ENCODE peak calls at places on chromosomes 6 and 20, in six cellular contexts. E is A549, D is HepG2, K is K562, F is GM12878, U is H1. O is an unnamed sample.

GRCh38 chr6:12645941-12646340 is 70.6 kb upstream of the PHACTR1 start:
- DNase-seq in U (no peak), K (no peak), D (no peak), F (no peak), E (no peak), O (no peak)

GRCh38 chr20:62837790-62838458 is 21.1 kb downstream of the COL9A3 start:
- DNase-seq in F (no peak), D (peak), K (no peak), E (no peak), U (no peak), O (peak)

GRCh38 chr6:83592770-83593394 is 80.5 kb downstream of the PRSS35 start:
- DNase-seq in F (peak), K (peak), D (peak), E (peak), U (peak), O (peak)

GRCh38 chr6:69668916-69669315 is 127.9 kb downstream of the LMBRD1 start:
- DNase-seq in E (no peak), D (no peak), F (no peak), K (no peak), U (no peak), O (peak)

GRCh38 chr20:22977047-22977785 is 57.9 kb upstream of the SSTR4 start:
- DNase-seq in E (no peak), K (no peak), F (no peak), D (no peak), U (no peak), O (no peak)

GRCh38 chr6:129516005-129516404 is 194.0 kb downstream of the ARHGAP18 start:
- DNase-seq in K (no peak), E (no peak), D (no peak), F (no peak), U (no peak), O (no peak)

GRCh38 chr6:32449088-32449736 is 9.5 kb downstream of the HLA-DRA start:
- DNase-seq in E (no peak), F (no peak), U (no peak), D (no peak), K (no peak), O (no peak)

GRCh38 chr6:15036690-15037245 is 209.1 kb upstream of the JARID2 start:
- DNase-seq in K (peak), E (no peak), D (peak), U (no peak), F (no peak), O (peak)

GRCh38 chr6:47743744-47744143 is 38.1 kb upstream of the OPN5 start:
- DNase-seq in E (no peak), U (no peak), F (no peak), D (no peak), K (no peak), O (no peak)

GRCh38 chr20:58775371-58775770 is 75.3 kb downstream of the GNAS-AS1 start:
- DNase-seq in F (no peak), U (no peak), E (no peak), D (no peak), K (no peak), O (no peak)

GRCh38 chr6:33963351-33963750 is 159.5 kb upstream of the MLN start:
- DNase-seq in U (no peak), D (no peak), F (no peak), K (no peak), E (no peak), O (no peak)

GRCh38 chr6:45663181-45664180 is 285.7 kb upstream of the SUPT3H start:
- DNase-seq in D (no peak), K (no peak), F (no peak), U (no peak), E (no peak), O (no peak)

GRCh38 chr6:110518281-110518623 is 41.8 kb upstream of the SLC22A16 start:
- DNase-seq in D (peak), F (no peak), E (peak), U (no peak), K (no peak), O (peak)

GRCh38 chr6:168274046-168274952 is 45.3 kb downstream of the DACT2 start:
- DNase-seq in D (peak), E (peak), F (no peak), U (no peak), K (peak), O (no peak)

GRCh38 chr6:36688534-36689075 is 9.0 kb upstream of the RAB44 start:
- DNase-seq in U (no peak), D (no peak), E (no peak), K (no peak), F (no peak), O (no peak)

GRCh38 chr20:38727602-38728236 is 3.4 kb downstream of the SLC32A1 start:
- DNase-seq in E (no peak), U (no peak), K (no peak), F (no peak), D (no peak), O (no peak)

DNA sequence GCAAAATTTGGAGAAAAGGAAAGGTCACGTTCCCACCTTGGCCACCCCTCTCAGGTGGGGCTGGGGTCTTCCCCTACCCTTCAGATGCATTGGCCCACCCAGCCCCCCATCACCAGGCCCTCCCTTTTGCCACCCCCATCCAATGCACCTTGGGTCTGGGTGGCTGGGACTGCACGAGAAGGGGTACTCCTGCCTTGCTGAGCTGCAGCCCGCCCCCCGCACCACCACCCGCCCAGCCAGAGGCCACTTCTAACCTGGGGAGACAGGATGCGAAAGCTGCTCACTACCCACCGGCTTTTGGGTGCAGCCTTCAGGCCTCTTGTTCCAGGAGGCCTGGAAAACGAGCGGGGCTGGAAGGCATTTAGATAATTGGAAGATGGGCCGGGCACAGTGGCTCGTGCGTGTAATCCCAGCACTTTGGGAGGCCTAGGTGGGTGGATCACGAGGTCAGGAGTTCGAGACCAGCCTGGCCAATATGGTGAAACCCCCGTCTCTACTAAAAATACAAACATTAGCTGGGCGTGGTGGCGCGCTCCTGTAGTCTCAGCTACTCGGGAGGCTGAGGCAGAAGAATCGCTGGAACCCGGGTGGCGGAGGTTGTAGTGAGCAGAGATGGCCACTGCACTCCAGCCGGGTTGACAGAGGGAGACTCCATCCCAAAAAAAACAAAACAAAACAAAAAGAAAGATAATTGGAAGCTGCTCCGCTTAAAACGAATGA is 1.2 kb upstream of the CDC25B start:
- DNase-seq in K (no peak), U (no peak), E (no peak), D (no peak), F (no peak), O (peak)
- H3K4me3 ChIP-seq in K (no peak), U (peak), E (peak), D (no peak), F (peak), O (peak)

DNA sequence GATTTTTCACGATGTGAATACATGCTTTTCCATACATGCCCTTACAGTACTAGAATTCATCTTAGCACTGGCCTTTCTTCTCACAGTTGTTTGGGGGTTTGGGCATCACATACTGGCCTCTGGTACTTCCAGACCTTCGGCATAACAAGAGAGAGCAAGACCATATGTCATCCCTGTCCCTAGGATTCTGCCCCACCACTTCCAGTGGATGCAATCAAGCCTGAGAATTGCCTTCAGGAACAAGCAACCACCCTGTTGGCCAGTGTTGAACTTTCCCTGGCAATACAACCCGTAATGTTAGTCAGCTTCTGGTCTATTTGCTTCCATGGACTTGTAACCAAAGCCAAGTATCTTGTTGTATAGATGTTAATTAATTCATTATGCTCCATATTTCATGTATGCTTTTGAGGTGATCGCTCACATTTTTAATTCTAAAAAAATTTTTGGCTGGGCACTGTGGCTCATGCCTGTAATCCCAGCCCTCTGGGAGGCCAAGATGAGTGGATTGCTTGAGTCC is 15.4 kb upstream of the SLPI start:
- DNase-seq in D (no peak), F (no peak), U (no peak), E (no peak), K (no peak), O (no peak)
- TF ChIP-seq CHD2 in D (no peak), F (no peak), U (no peak), E (no peak), K (no peak), O (no peak)

DNA sequence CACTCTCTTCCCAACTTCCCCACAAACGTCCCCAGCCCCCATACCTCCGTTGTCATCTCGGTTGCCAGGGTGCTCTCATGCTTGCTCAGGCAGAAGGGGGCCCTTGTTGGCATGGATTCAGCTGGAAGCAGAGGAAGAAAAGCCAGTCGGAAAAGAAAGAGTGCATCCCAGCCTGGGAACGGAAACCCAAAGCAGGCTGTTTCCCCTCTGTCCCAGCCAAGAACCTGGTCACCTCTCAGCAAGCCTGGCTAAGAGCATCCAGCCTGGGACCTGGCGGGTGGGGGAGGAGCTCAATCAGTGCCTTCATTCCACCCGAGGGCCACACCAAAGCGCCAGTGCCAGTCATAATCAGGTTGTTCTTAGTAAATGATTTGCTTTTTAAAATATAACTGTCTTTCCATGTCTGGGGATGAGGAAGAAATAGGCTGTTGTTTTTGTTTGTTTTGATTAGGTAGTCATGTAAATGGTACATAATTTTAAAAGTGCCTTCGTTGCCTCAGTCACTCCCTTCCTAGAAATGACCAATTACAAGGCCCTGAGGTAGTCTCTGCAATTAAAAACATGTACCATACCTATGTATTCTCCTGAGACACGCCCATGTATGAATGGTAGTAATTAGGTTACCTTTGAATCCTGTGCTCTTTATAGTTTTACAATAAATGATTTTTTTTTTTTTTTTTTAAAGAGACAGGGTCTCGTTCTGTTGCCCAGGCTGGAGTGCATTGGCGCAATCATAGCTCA is 21.1 kb downstream of the CHMP4B start:
- DNase-seq in D (no peak), K (no peak), E (no peak), F (no peak), U (no peak), O (no peak)
- H3K4me3 ChIP-seq in D (no peak), K (no peak), E (no peak), F (no peak), U (no peak), O (no peak)

GRCh38 chr6:138429731-138430130 is 25.7 kb downstream of the HEBP2 start:
- DNase-seq in K (no peak), D (no peak), U (no peak), E (no peak), F (no peak), O (no peak)
- TF ChIP-seq CHD2 in K (no peak), D (no peak), U (no peak), E (no peak), F (no peak), O (no peak)

GRCh38 chr6:157717266-157717870 is 105.7 kb upstream of the SNX9 start:
- DNase-seq in K (no peak), U (no peak), D (no peak), F (no peak), E (no peak), O (no peak)
- H3K4me3 ChIP-seq in K (no peak), U (no peak), D (peak), F (no peak), E (no peak), O (no peak)

GRCh38 chr6:107695061-107695715 is 128.9 kb downstream of the SCML4 start:
- DNase-seq in E (no peak), U (no peak), K (no peak), F (no peak), D (no peak), O (no peak)
- TF ChIP-seq CHD2 in E (no peak), U (no peak), K (no peak), F (no peak), D (no peak), O (no peak)

GRCh38 chr6:136782021-136782770 is 10.1 kb downstream of the MAP3K5 start:
- DNase-seq in F (no peak), U (no peak), D (no peak), K (no peak), E (no peak), O (no peak)

GRCh38 chr6:136783495-136784270 is 8.6 kb downstream of the MAP3K5 start:
- DNase-seq in E (no peak), D (no peak), U (no peak), F (no peak), K (peak), O (no peak)

GRCh38 chr6:136784910-136785746 is 7.1 kb downstream of the MAP3K5 start:
- DNase-seq in K (no peak), D (no peak), U (no peak), E (no peak), F (no peak), O (no peak)

GRCh38 chr6:136783021-136783420 is 9.3 kb downstream of the MAP3K5 start:
- DNase-seq in E (no peak), K (no peak), F (no peak), U (no peak), D (no peak), O (no peak)

DNA sequence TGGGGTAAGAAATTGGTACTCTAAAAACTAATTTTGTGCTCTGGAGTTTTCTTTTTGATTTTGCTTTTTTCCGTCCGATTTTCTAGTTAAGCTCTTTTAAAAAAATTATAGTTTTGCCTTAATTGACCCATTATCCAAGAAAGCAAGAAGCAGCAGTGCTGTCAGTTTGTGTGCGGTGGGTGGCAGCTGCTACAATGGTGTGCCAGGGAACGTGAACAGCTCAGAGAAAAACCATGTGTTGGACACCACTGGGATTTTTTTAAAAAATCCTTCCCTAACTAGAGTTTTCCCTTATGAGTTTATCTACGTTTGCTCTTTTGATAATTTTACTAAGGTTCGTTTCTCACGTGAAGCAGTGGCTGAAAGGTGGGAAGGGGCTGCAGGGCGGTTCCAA is 8.0 kb downstream of the MAP3K5 start:
- DNase-seq in F (no peak), K (no peak), U (no peak), D (no peak), E (no peak), O (no peak)
- H3K4me3 ChIP-seq in F (peak), K (no peak), U (no peak), D (no peak), E (no peak), O (no peak)

GRCh38 chr6:72286911-72287311 is 335.0 kb upstream of the KCNQ5 start:
- DNase-seq in F (no peak), K (no peak), E (no peak), D (no peak), U (no peak), O (no peak)
- TF ChIP-seq CHD2 in F (no peak), K (no peak), E (no peak), D (no peak), U (no peak), O (no peak)

GRCh38 chr6:99349620-99350141 is at the start of gene FAXC:
- DNase-seq in K (peak), E (peak), D (peak), U (no peak), F (no peak), O (peak)

GRCh38 chr6:99346595-99346994 is 2.9 kb downstream of the FAXC start:
- DNase-seq in E (no peak), U (no peak), F (no peak), D (no peak), K (no peak), O (no peak)

GRCh38 chr6:99347804-99348203 is 1.7 kb downstream of the FAXC start:
- DNase-seq in D (no peak), K (no peak), F (no peak), E (no peak), U (no peak), O (peak)

GRCh38 chr6:99348823-99349619 is 453 bp downstream of the FAXC start:
- DNase-seq in K (no peak), E (no peak), D (no peak), U (no peak), F (no peak), O (peak)

GRCh38 chr6:99348220-99348822 is 1.2 kb downstream of the FAXC start:
- DNase-seq in D (no peak), E (no peak), F (no peak), K (no peak), U (no peak), O (peak)
- H3K4me3 ChIP-seq in D (no peak), E (no peak), F (no peak), K (no peak), U (peak), O (peak)